ENCODE peak calls at places on chromosomes 7 and 10, in four cellular contexts. T is cardiac muscle cell, Z is endodermal cell, U is WERI-Rb-1. E is an unnamed sample.

GRCh38 chr10:102133373-102134195 is 744 bp downstream of the PPRC1 start:
- DNase-seq in T (peak; percentile 82), Z (peak; percentile 78), U (peak; percentile 80), E (no peak)

GRCh38 chr10:103839867-103840746 is 15.3 kb downstream of the SH3PXD2A start:
- DNase-seq in T (peak; percentile 87), Z (peak; percentile 98), U (no peak), E (peak; percentile 31)

GRCh38 chr7:22842383-22842903 is 19.8 kb upstream of the TOMM7 start:
- DNase-seq in T (no peak), Z (peak; percentile 66), U (no peak), E (no peak)

GRCh38 chr10:96270564-96270963 is 805 bp downstream of the BLNK start:
- DNase-seq in T (no peak), Z (no peak), U (no peak), E (no peak)

GRCh38 chr10:80501381-80501912 is 36.3 kb upstream of the SH2D4B start:
- DNase-seq in T (no peak), Z (no peak), U (no peak), E (no peak)

GRCh38 chr7:28405662-28406061 is 6.7 kb upstream of the CREB5 start:
- DNase-seq in T (no peak), Z (no peak), U (no peak), E (no peak)

GRCh38 chr7:815284-816216 is 16.7 kb upstream of the SUN1 start:
- DNase-seq in T (peak; percentile 90), Z (peak; percentile 96), U (peak; percentile 72), E (no peak)

GRCh38 chr10:89283988-89284475 is 17.8 kb upstream of the IFIT2 start:
- DNase-seq in T (peak; percentile 60), Z (peak; percentile 68), U (peak; percentile 71), E (no peak)

GRCh38 chr10:71496927-71497801 is 100.4 kb downstream of the CDH23 start:
- DNase-seq in T (peak; percentile 49), Z (no peak), U (no peak), E (no peak)

GRCh38 chr7:94417921-94418320 is 23.2 kb downstream of the COL1A2 start:
- DNase-seq in T (no peak), Z (no peak), U (peak; percentile 59), E (no peak)

GRCh38 chr7:94410471-94411466 is 16.1 kb downstream of the COL1A2 start:
- DNase-seq in T (no peak), Z (no peak), U (no peak), E (no peak)

GRCh38 chr7:94412762-94413322 is 18.1 kb downstream of the COL1A2 start:
- DNase-seq in T (no peak), Z (no peak), U (no peak), E (no peak)

GRCh38 chr7:94417261-94417660 is 22.6 kb downstream of the COL1A2 start:
- DNase-seq in T (no peak), Z (no peak), U (no peak), E (no peak)

DNA sequence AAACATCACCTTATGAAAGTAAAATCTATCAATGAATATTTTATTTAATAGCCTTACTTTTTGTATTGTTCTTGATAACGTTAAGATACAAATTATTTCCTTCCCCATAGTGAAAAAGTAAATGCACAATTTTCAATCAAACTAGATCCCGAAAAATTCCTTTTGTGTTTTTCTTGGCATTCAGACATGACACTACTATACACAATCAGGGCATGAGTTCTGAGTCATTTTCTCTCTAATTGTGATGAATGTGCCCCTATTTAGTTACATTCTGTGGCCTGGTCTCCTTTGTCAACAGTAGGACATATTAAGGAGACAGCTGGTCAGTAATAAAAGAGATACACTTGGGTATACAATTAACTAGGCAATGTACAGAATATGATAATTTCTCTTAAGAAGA is 19.8 kb downstream of the COL1A2 start:
- DNase-seq in T (no peak), Z (no peak), U (no peak), E (no peak)
- H3K4me3 ChIP-seq in T (no peak overlapping the region), Z (no peak overlapping the region), U (no peak overlapping the region), E (no peak overlapping the region)

GRCh38 chr7:38962028-38962427 is 15.7 kb upstream of the POU6F2 start:
- DNase-seq in T (no peak), Z (no peak), U (no peak), E (no peak)

DNA sequence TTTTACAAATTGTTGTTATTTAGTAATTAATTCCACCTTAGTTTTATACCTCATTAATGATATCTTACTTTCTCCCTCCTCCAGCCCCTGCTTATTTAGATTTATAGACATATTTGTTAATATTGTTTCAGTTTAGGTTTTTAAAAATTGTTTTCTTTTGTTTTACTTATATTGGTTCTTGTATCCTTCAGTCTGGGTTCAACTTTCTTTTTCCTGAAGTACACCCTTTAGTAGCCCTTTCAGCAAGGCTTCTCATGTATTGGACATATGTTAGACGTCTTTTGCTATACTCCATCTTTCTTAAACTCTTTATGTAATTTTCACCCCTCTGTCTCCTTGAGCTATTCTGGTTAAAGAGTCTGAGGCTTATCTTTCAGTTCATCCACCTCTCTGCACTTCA is 12.8 kb upstream of the POU6F2 start:
- DNase-seq in T (no peak), Z (no peak), U (no peak), E (no peak)
- H3K27ac ChIP-seq in T (no peak overlapping the region), Z (no peak overlapping the region), U (no peak overlapping the region), E (no peak overlapping the region)

DNA sequence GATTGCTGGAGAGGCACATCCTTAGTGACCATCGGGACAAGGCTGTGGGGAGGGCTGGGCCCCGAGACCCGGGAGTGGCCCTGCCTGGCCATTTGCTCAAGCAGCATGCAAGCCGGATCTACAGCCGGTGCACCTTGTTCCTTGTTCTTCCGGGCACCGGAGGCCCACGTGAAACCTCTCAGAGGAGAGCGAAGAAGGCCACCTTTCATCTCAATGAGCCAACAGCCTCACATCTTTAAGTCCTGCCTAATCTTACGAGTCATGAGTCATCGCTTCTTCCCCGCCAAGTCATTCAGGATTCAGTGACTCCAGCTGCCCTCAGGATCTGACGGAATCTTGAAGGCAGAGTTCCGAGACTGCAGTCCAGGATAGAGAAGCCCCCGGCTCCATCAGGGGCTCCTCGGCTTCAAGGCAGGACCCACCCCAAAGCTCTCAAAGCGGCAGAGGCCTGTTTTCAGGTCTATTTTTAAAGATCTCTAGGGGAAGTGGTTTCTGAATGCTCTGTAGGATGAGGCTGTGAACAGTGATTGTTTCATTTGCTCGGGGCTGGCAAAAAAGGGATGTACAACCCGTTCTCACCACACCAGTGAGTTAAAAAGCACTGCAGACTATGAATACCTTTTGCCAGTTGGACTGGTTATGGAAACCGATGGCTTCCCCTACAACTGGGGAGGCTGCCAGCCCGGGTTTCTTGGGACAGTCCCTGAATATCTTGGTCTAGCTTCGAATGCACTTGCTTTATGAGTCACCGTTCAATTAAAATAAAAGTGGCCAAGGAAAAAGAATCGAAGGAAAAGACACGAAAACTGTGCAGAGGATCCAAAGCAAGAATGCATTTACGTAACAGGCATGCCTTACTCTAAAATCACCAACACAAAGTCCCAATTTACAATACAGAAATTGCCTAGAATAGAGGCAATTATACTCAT is 57.2 kb upstream of the ECHDC3 start:
- DNase-seq in T (no peak), Z (peak; percentile 71), U (no peak), E (no peak)
- H3K4me3 ChIP-seq in T (no peak overlapping the region), Z (no peak overlapping the region), U (no peak overlapping the region), E (no peak overlapping the region)

GRCh38 chr10:3777876-3778707 is 6.9 kb downstream of the KLF6 start:
- DNase-seq in T (no peak), Z (peak; percentile 31), U (no peak), E (no peak)

GRCh38 chr10:3780056-3780765 is 4.8 kb downstream of the KLF6 start:
- DNase-seq in T (no peak), Z (peak; percentile 54), U (no peak), E (no peak)

GRCh38 chr10:3776796-3777571 is 8.0 kb downstream of the KLF6 start:
- DNase-seq in T (no peak), Z (peak; percentile 51), U (no peak), E (no peak)

GRCh38 chr10:3779146-3779707 is 5.8 kb downstream of the KLF6 start:
- DNase-seq in T (no peak), Z (peak; percentile 57), U (no peak), E (no peak)

GRCh38 chr10:3778708-3779108 is 6.3 kb downstream of the KLF6 start:
- DNase-seq in T (no peak), Z (peak; percentile 29), U (no peak), E (no peak)
- H3K27ac ChIP-seq in T (no peak overlapping the region), Z (no peak overlapping the region), U (no peak overlapping the region), E (no peak overlapping the region)

GRCh38 chr10:75432763-75433162 is 1.3 kb downstream of the LRMDA start:
- DNase-seq in T (no peak), Z (peak; percentile 60), U (no peak), E (no peak)

GRCh38 chr10:75430000-75430763 is 1.2 kb upstream of the LRMDA start:
- DNase-seq in T (no peak), Z (peak; percentile 77), U (peak; percentile 70), E (no peak)

GRCh38 chr10:75432176-75432575 is 752 bp downstream of the LRMDA start:
- DNase-seq in T (no peak), Z (peak; percentile 56), U (no peak), E (no peak)

GRCh38 chr10:75433216-75433615 is 1.8 kb downstream of the LRMDA start:
- DNase-seq in T (no peak), Z (peak; percentile 61), U (no peak), E (no peak)

DNA sequence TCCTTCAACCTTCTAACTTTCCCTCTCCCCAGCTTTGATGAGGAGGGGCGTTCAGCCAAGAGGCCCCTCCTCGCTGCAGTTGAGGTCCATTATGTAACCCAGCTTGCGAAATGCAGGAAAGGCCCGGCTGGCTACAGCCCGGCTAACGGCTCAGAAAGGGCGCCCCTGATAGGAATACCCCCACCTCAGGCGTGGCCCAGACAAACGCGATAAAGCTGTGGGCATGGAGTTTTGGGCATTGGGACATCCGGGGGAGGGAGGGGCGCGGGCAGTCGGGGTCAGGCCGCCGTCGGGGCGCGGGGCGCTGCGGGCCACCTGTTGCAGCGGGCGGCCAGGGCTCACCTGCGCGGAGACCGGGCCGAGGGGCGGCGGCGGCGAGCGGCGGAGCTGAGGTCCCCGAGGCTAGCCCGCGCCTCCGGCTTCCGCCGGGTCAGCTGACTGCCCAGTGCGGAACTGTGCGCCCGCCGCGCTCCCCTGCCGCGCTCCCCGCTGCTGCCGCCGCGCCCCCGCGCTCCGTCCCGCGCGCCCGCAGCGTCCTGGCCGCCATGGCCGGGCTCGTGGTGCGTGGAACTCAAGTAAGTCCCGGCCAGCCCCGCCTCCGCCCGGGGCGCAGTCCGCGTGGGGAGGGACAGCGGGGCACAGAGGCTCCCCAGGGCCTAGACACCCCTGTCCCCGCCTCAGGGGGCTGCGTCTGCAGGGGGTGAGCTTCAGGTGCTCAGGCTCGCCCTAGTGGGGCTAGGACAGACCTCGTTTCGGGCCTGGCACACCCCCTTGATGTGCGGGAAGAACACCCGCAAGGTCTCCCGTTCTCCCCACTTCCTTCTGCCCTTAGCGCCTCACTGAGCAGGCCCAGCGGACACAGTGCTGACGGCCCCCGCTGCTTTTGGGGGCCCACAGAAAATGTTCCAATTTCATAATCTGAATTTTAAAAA is at the start of gene LRMDA:
- DNase-seq in T (peak; percentile 64), Z (peak; percentile 72), U (no peak), E (no peak)
- H3K4me3 ChIP-seq in T (peak within 1 kb of the TSS; percentile 35), Z (no peak within 1 kb of the TSS), U (no peak within 1 kb of the TSS), E (peak within 1 kb of the TSS; percentile 27)

GRCh38 chr7:50307368-50308012 is 3.0 kb downstream of the IKZF1 start:
- DNase-seq in T (peak; percentile 30), Z (no peak), U (no peak), E (no peak)
- H3K27ac ChIP-seq in T (no peak overlapping the region), Z (no peak overlapping the region), U (no peak overlapping the region), E (no peak overlapping the region)

DNA sequence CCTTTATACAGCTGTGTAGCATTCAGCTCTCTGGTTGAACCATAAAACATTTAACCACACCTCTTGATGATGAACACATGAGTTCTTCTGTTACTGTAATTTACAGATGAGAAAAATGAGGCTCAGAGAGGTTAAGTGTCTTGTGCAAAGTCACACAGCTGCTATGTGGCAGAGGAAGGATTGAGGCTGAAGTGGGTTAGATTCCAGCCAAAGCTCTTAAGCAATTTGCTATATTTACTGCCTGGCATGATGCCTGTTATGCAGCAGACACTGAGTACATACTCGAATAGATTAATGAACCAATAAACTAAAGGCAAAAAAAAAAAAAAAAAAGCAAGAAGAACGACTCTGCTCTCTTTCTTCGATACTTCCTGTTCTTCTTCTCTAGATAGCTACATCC is 35.7 kb downstream of the GFRA1 start:
- DNase-seq in T (no peak), Z (no peak), U (no peak), E (no peak)
- H3K4me3 ChIP-seq in T (no peak overlapping the region), Z (no peak overlapping the region), U (no peak overlapping the region), E (no peak overlapping the region)